ENCODE peak calls at places on chromosome 20, in six cellular contexts. N, G, I, S, C and Q are unnamed samples.

GRCh38 chr20:14444106-14444505 is 106.7 kb upstream of the FLRT3 start:
- DNase-seq in S (no peak), G (no peak), N (no peak), I (no peak), C (no peak), Q (no peak)

GRCh38 chr20:61052195-61052594 is 199.9 kb upstream of the CDH4 start:
- DNase-seq in N (no peak), C (no peak), S (no peak), I (no peak), G (no peak), Q (no peak)

GRCh38 chr20:34299925-34300806 is 3.0 kb downstream of the AHCY start:
- DNase-seq in I (no peak), S (no peak), C (peak; percentile 87), N (no peak), G (no peak), Q (no peak)

GRCh38 chr20:20702330-20703245 is 9.9 kb downstream of the RALGAPA2 start:
- DNase-seq in I (no peak), S (no peak), C (no peak), N (no peak), G (no peak), Q (no peak)

GRCh38 chr20:16001286-16001685 is 572.0 kb downstream of the KIF16B start:
- DNase-seq in S (no peak), G (no peak), I (no peak), N (no peak), C (no peak), Q (no peak)

GRCh38 chr20:3654326-3655031 is 8.7 kb downstream of the GFRA4 start:
- DNase-seq in G (no peak), I (no peak), S (no peak), N (no peak), C (no peak), Q (no peak)

GRCh38 chr20:6651016-6651415 is 116.5 kb upstream of the BMP2 start:
- DNase-seq in C (no peak), N (no peak), S (no peak), G (no peak), I (no peak), Q (no peak)

GRCh38 chr20:4455301-4455701 is 266.4 kb upstream of the PRND start:
- DNase-seq in G (no peak), N (no peak), S (no peak), I (no peak), C (no peak), Q (no peak)

GRCh38 chr20:48525400-48525799 is 302.4 kb downstream of the PREX1 start:
- DNase-seq in N (no peak), S (no peak), G (no peak), I (no peak), C (no peak), Q (no peak)

GRCh38 chr20:37856932-37857660 is 45.8 kb upstream of the VSTM2L start:
- DNase-seq in I (no peak), G (no peak), S (no peak), N (no peak), C (no peak), Q (no peak)

GRCh38 chr20:9119776-9120175 is 50.9 kb downstream of the PLCB4 start:
- DNase-seq in C (no peak), N (no peak), G (no peak), S (no peak), I (no peak), Q (no peak)

GRCh38 chr20:50191065-50191565 is 485 bp downstream of the CEBPB start:
- DNase-seq in S (no peak), C (no peak), G (no peak), N (no peak), I (peak; percentile 75), Q (no peak)

GRCh38 chr20:48224531-48224930 is 439.2 kb upstream of the SULF2 start:
- DNase-seq in I (no peak), N (no peak), G (no peak), S (no peak), C (no peak), Q (no peak)

GRCh38 chr20:53750827-53751393 is 157.3 kb upstream of the ZNF217 start:
- DNase-seq in I (no peak), G (peak; percentile 69), C (no peak), N (no peak), S (no peak), Q (no peak)

GRCh38 chr20:21020656-21021004 is 85.5 kb downstream of the LINC00237 start:
- DNase-seq in S (no peak), I (no peak), G (no peak), N (no peak), C (peak; percentile 57), Q (no peak)

GRCh38 chr20:39800548-39800947 is 838.4 kb downstream of the DHX35 start:
- DNase-seq in I (no peak), C (no peak), N (no peak), G (peak; percentile 26), S (no peak), Q (no peak)

GRCh38 chr20:16241911-16242310 is 331.3 kb downstream of the KIF16B start:
- DNase-seq in C (peak; percentile 72), I (no peak), G (no peak), S (no peak), N (no peak), Q (no peak)

GRCh38 chr20:7723284-7723683 is 217.0 kb downstream of the HAO1 start:
- DNase-seq in N (no peak), C (no peak), I (no peak), S (no peak), G (no peak), Q (no peak)

GRCh38 chr20:37297066-37297736 is 7.7 kb downstream of the MANBAL start:
- DNase-seq in C (no peak), S (no peak), G (no peak), I (no peak), N (no peak), Q (no peak)

GRCh38 chr20:50111120-50111828 is 1.7 kb downstream of the UBE2V1 start:
- DNase-seq in N (no peak), I (no peak), G (no peak), S (no peak), C (no peak), Q (no peak)

GRCh38 chr20:51731771-51732453 is 36.3 kb downstream of the ATP9A start:
- DNase-seq in I (no peak), N (no peak), S (no peak), C (no peak), G (no peak), Q (no peak)

GRCh38 chr20:43404880-43405279 is 52.8 kb upstream of the SRSF6 start:
- DNase-seq in S (no peak), N (no peak), G (no peak), I (peak; percentile 44), C (peak; percentile 34), Q (no peak)

DNA sequence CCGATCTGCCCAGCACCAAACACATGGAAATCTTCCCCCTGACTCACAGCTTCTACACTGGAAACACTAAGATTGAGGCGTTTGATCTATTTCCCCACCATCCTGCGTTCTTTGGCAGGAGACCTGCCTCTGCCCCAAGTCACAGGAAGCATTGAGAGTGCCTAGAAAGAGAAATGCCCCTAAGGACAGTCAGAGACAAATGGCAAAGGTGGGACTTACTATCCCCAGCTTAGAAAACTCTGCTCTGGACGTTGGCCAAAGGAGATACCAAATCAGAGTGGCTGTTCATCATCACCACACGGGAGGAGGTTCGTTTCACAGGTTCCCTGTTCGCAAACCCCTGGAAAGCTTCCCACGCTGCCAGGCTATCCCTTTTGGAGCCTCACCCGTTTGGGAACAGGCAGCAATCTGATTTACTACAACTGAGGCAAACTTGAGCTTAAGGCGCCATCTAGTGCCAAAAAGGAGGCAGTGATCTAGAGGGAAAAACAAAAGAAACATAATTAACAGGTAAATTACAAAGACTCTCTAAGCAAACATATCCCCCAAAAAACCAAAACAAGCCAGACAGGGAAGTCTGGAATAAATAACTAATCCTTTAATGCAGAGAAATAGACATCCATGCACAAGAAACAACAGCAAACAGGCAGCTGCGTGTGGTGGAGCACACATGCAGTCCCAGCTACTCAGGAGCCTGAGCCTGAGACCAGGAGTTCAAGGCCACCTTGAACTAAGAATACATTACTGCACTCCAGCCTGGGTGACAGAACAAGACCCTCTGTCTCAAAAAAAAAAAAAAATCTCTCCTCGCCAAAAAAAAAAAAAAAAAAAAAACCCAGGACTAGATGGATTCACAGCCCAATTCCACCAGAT is 48.4 kb upstream of the SRSF6 start:
- DNase-seq in C (peak; percentile 50), G (peak; percentile 7), I (peak; percentile 26), S (no peak), N (peak; percentile 39), Q (no peak)
- TF ChIP-seq TAF1 in C (no peak), G (no peak), I (no peak), S (no peak), N (no peak), Q (no peak)

GRCh38 chr20:62363920-62364851 is 2.9 kb downstream of the LAMA5 start:
- DNase-seq in I (no peak), C (no peak), G (no peak), S (no peak), N (no peak), Q (no peak)
- TF ChIP-seq POLR2A in I (no peak), C (no peak), G (no peak), S (no peak), N (no peak), Q (no peak)

GRCh38 chr20:5621305-5621704 is 128.9 kb upstream of the SHLD1 start:
- DNase-seq in I (no peak), G (no peak), S (no peak), N (no peak), C (no peak), Q (no peak)
- TF ChIP-seq TAF1 in I (no peak), G (no peak), S (no peak), N (no peak), C (no peak), Q (no peak)

GRCh38 chr20:45833030-45833882 is at the start of gene SNX21:
- DNase-seq in N (no peak), I (peak; percentile 61), S (peak; percentile 67), C (peak; percentile 84), G (no peak), Q (peak; percentile 61)

GRCh38 chr20:45835230-45836224 is 1.9 kb downstream of the SNX21 start:
- DNase-seq in G (no peak), C (no peak), I (peak; percentile 82), S (no peak), N (no peak), Q (no peak)

GRCh38 chr20:45834797-45835161 is 1.2 kb downstream of the SNX21 start:
- DNase-seq in C (no peak), N (no peak), I (no peak), G (no peak), S (no peak), Q (no peak)

GRCh38 chr20:45832619-45833018 is 980 bp upstream of the SNX21 start:
- DNase-seq in C (no peak), N (no peak), S (no peak), I (no peak), G (no peak), Q (no peak)

DNA sequence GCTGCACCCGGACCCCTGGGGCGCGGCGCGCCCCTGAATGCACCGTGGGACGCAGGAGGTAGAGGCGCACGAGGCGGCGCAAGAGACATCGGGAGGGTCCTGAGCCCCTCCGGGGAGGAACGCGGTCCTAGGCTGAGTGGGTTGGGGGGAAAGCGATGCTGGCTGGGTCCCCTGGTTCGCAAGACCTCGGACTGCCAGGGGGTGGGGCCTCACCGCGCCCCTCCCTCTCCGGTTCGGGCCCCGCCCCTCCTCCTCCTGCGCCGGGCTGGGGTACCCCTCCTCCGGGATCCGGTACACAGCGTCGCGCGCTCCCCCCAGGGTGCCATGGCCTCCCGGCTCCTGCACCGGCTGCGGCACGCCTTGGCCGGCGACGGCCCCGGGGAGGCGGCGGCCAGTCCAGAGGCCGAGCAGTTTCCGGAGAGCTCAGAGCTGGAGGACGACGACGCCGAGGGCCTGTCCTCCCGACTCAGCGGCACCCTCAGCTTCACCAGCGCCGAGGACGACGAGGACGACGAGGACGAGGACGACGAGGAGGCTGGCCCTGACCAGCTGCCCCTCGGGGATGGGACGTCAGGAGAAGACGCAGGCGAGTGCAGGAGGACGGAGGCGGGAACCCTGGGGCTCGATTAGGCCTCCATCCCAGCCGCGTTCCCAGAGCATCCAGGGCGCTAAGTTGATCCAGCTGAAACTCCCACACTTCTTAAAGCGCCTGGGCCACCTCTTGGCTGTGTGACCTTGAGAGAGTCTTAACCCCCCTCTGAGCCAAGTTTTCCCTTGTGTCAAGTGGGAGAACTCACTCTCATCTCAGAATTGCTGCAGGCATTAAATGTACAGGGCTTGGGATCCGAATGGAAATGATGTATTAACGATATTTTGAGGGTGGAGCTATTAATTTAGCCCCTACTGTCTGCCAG is 541 bp downstream of the SNX21 start:
- DNase-seq in S (peak; percentile 79), G (no peak), C (peak; percentile 47), I (peak; percentile 83), N (peak; percentile 59), Q (peak; percentile 63)
- TF ChIP-seq POLR2A in S (no peak), G (no peak), C (no peak), I (no peak), N (no peak), Q (no peak)